ENCODE peak calls at places on chromosomes 12 and 14, in nine cellular contexts. One of them, this sample, is unnamed.

GRCh38 chr12:109592195-109592904 is 18.8 kb downstream of the MVK start:
- DNase-seq in heart left ventricle: peak; percentile 86
- DNase-seq in thoracic aorta: no peak
- DNase-seq in CD8-positive, alpha-beta T cell: no peak
- DNase-seq in tibial artery: no peak
- DNase-seq in SK-N-SH: no peak
- DNase-seq in transverse colon: no peak
- DNase-seq in H9: no peak
- DNase-seq in IMR-90: no peak
- DNase-seq in this sample: no peak

GRCh38 chr14:91154851-91155625 is 41.2 kb downstream of the DGLUCY start:
- DNase-seq in thoracic aorta: no peak
- DNase-seq in tibial artery: no peak
- DNase-seq in IMR-90: peak; percentile 72
- DNase-seq in CD8-positive, alpha-beta T cell: no peak
- DNase-seq in heart left ventricle: peak; percentile 68
- DNase-seq in transverse colon: peak; percentile 92
- DNase-seq in SK-N-SH: peak; percentile 40
- DNase-seq in H9: no peak
- DNase-seq in this sample: peak; percentile 47

GRCh38 chr14:32940066-32940651 is 1.5 kb downstream of the NPAS3 start:
- DNase-seq in CD8-positive, alpha-beta T cell: no peak
- DNase-seq in H9: no peak
- DNase-seq in heart left ventricle: no peak
- DNase-seq in thoracic aorta: no peak
- DNase-seq in transverse colon: no peak
- DNase-seq in SK-N-SH: no peak
- DNase-seq in IMR-90: no peak
- DNase-seq in tibial artery: no peak
- DNase-seq in this sample: no peak

GRCh38 chr12:108568653-108569154 is 6.3 kb downstream of the ISCU start:
- DNase-seq in tibial artery: no peak
- DNase-seq in transverse colon: peak; percentile 57
- DNase-seq in IMR-90: no peak
- DNase-seq in thoracic aorta: no peak
- DNase-seq in SK-N-SH: no peak
- DNase-seq in CD8-positive, alpha-beta T cell: peak; percentile 46
- DNase-seq in H9: no peak
- DNase-seq in heart left ventricle: no peak
- DNase-seq in this sample: no peak

GRCh38 chr12:47361389-47362031 is 281.8 kb upstream of the AMIGO2 start:
- DNase-seq in transverse colon: peak; percentile 40
- DNase-seq in IMR-90: no peak
- DNase-seq in CD8-positive, alpha-beta T cell: no peak
- DNase-seq in SK-N-SH: no peak
- DNase-seq in tibial artery: no peak
- DNase-seq in heart left ventricle: no peak
- DNase-seq in thoracic aorta: no peak
- DNase-seq in H9: peak; percentile 39
- DNase-seq in this sample: peak; percentile 75

GRCh38 chr12:114064497-114064896 is 98.4 kb upstream of the RBM19 start:
- DNase-seq in SK-N-SH: no peak
- DNase-seq in H9: no peak
- DNase-seq in thoracic aorta: no peak
- DNase-seq in heart left ventricle: no peak
- DNase-seq in CD8-positive, alpha-beta T cell: no peak
- DNase-seq in tibial artery: no peak
- DNase-seq in transverse colon: no peak
- DNase-seq in IMR-90: no peak
- DNase-seq in this sample: no peak

GRCh38 chr14:61559641-61560201 is 135.6 kb upstream of the HIF1A start:
- DNase-seq in tibial artery: no peak
- DNase-seq in thoracic aorta: no peak
- DNase-seq in IMR-90: no peak
- DNase-seq in CD8-positive, alpha-beta T cell: no peak
- DNase-seq in transverse colon: no peak
- DNase-seq in H9: peak; percentile 39
- DNase-seq in heart left ventricle: no peak
- DNase-seq in SK-N-SH: peak; percentile 40
- DNase-seq in this sample: no peak

GRCh38 chr14:76599556-76599955 is 161.7 kb upstream of the VASH1 start:
- DNase-seq in transverse colon: no peak
- DNase-seq in CD8-positive, alpha-beta T cell: no peak
- DNase-seq in IMR-90: no peak
- DNase-seq in thoracic aorta: no peak
- DNase-seq in heart left ventricle: no peak
- DNase-seq in H9: no peak
- DNase-seq in SK-N-SH: no peak
- DNase-seq in tibial artery: no peak
- DNase-seq in this sample: no peak

GRCh38 chr14:105485720-105486332 is 860 bp upstream of the CRIP1 start:
- DNase-seq in tibial artery: no peak
- DNase-seq in heart left ventricle: no peak
- DNase-seq in transverse colon: no peak
- DNase-seq in thoracic aorta: no peak
- DNase-seq in SK-N-SH: peak; percentile 92
- DNase-seq in CD8-positive, alpha-beta T cell: no peak
- DNase-seq in H9: peak; percentile 82
- DNase-seq in IMR-90: no peak
- DNase-seq in this sample: no peak
- TF ChIP-seq CTCF in tibial artery: peak; percentile 31
- TF ChIP-seq CTCF in heart left ventricle: peak; percentile 55
- TF ChIP-seq CTCF in transverse colon: no peak
- TF ChIP-seq CTCF in thoracic aorta: no peak
- TF ChIP-seq CTCF in SK-N-SH: peak; percentile 58
- TF ChIP-seq CTCF in CD8-positive, alpha-beta T cell: no peak
- TF ChIP-seq CTCF in H9: peak; percentile 79
- TF ChIP-seq CTCF in IMR-90: peak; percentile 28
- TF ChIP-seq CTCF in this sample: peak; percentile 46

GRCh38 chr14:104728631-104729030 is 4.6 kb downstream of the ADSS1 start:
- DNase-seq in transverse colon: no peak
- DNase-seq in thoracic aorta: no peak
- DNase-seq in heart left ventricle: no peak
- DNase-seq in CD8-positive, alpha-beta T cell: no peak
- DNase-seq in IMR-90: no peak
- DNase-seq in SK-N-SH: no peak
- DNase-seq in H9: no peak
- DNase-seq in tibial artery: no peak
- DNase-seq in this sample: no peak
- H3K4me1 ChIP-seq in transverse colon: peaks cover 29% of the 10 kb centered on the region
- H3K4me1 ChIP-seq in thoracic aorta: peaks cover 64% of the 10 kb centered on the region
- H3K4me1 ChIP-seq in heart left ventricle: peaks cover 23% of the 10 kb centered on the region
- H3K4me1 ChIP-seq in CD8-positive, alpha-beta T cell: peaks cover 6% of the 10 kb centered on the region
- H3K4me1 ChIP-seq in IMR-90: peaks cover 6% of the 10 kb centered on the region
- H3K4me1 ChIP-seq in SK-N-SH: no peaks in the 10 kb centered on the region
- H3K4me1 ChIP-seq in H9: no peaks in the 10 kb centered on the region
- H3K4me1 ChIP-seq in tibial artery: peaks cover 87% of the 10 kb centered on the region
- H3K4me1 ChIP-seq in this sample: no peaks in the 10 kb centered on the region

GRCh38 chr14:22569749-22570131 is 19.3 kb downstream of the DAD1 start:
- DNase-seq in thoracic aorta: no peak
- DNase-seq in SK-N-SH: no peak
- DNase-seq in IMR-90: no peak
- DNase-seq in transverse colon: no peak
- DNase-seq in H9: no peak
- DNase-seq in heart left ventricle: no peak
- DNase-seq in CD8-positive, alpha-beta T cell: no peak
- DNase-seq in tibial artery: no peak
- DNase-seq in this sample: no peak
- H3K27ac ChIP-seq in thoracic aorta: no peak overlapping the region
- H3K27ac ChIP-seq in SK-N-SH: no peak overlapping the region
- H3K27ac ChIP-seq in IMR-90: no peak overlapping the region
- H3K27ac ChIP-seq in transverse colon: peak overlapping the region; percentile 43
- H3K27ac ChIP-seq in H9: no peak overlapping the region
- H3K27ac ChIP-seq in heart left ventricle: no peak overlapping the region
- H3K27ac ChIP-seq in CD8-positive, alpha-beta T cell: peak overlapping the region; percentile 58
- H3K27ac ChIP-seq in tibial artery: no peak overlapping the region
- H3K27ac ChIP-seq in this sample: no peak overlapping the region

DNA sequence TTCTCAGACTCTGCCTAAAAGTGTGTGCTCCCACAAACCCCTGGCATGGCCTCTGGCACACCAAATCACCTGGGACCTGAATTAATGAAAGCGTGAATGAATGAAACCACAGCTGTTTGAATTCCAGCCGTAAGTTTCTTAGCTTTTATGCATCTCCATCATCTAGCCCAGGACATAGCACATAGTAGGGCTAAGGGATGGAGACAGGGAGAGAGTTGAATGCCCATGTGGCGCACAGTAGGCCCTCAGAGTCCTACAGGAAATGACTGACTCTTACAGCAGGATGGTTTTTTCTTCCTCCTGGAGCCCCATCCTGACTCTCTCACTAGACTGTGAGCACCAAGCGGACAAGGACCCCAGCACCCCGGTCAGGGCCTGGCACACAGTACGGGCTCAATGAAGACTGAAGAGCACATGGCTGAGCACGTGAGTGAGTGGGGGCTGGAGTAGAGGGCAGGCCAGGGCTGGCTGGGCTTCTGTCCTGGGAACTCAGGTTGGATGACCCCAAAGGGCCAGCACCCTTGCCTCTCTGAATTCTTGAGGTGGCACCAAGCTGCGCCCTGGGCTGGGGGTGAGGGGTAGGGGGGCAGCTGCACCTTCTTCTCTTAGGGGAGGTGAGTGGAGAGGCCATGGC is 351.3 kb downstream of the MED13L start:
- DNase-seq in CD8-positive, alpha-beta T cell: no peak
- DNase-seq in transverse colon: no peak
- DNase-seq in IMR-90: no peak
- DNase-seq in H9: no peak
- DNase-seq in tibial artery: no peak
- DNase-seq in thoracic aorta: no peak
- DNase-seq in heart left ventricle: no peak
- DNase-seq in SK-N-SH: no peak
- DNase-seq in this sample: no peak
- TF ChIP-seq CTCF in CD8-positive, alpha-beta T cell: no peak
- TF ChIP-seq CTCF in transverse colon: no peak
- TF ChIP-seq CTCF in IMR-90: no peak
- TF ChIP-seq CTCF in H9: no peak
- TF ChIP-seq CTCF in tibial artery: no peak
- TF ChIP-seq CTCF in thoracic aorta: no peak
- TF ChIP-seq CTCF in heart left ventricle: no peak
- TF ChIP-seq CTCF in SK-N-SH: no peak
- TF ChIP-seq CTCF in this sample: no peak

GRCh38 chr14:68576031-68576430 is 216.8 kb downstream of the ZFP36L1 start:
- DNase-seq in SK-N-SH: no peak
- DNase-seq in CD8-positive, alpha-beta T cell: no peak
- DNase-seq in heart left ventricle: no peak
- DNase-seq in transverse colon: no peak
- DNase-seq in IMR-90: no peak
- DNase-seq in H9: no peak
- DNase-seq in tibial artery: no peak
- DNase-seq in thoracic aorta: no peak
- DNase-seq in this sample: no peak

GRCh38 chr14:68573126-68573525 is 219.7 kb downstream of the ZFP36L1 start:
- DNase-seq in thoracic aorta: no peak
- DNase-seq in transverse colon: no peak
- DNase-seq in CD8-positive, alpha-beta T cell: no peak
- DNase-seq in H9: no peak
- DNase-seq in tibial artery: no peak
- DNase-seq in SK-N-SH: no peak
- DNase-seq in IMR-90: no peak
- DNase-seq in heart left ventricle: no peak
- DNase-seq in this sample: no peak

GRCh38 chr14:68574906-68575305 is 218.0 kb downstream of the ZFP36L1 start:
- DNase-seq in SK-N-SH: no peak
- DNase-seq in tibial artery: no peak
- DNase-seq in H9: no peak
- DNase-seq in IMR-90: peak; percentile 70
- DNase-seq in transverse colon: no peak
- DNase-seq in thoracic aorta: no peak
- DNase-seq in heart left ventricle: no peak
- DNase-seq in CD8-positive, alpha-beta T cell: no peak
- DNase-seq in this sample: no peak

GRCh38 chr14:68576496-68577244 is 216.2 kb downstream of the ZFP36L1 start:
- DNase-seq in thoracic aorta: no peak
- DNase-seq in CD8-positive, alpha-beta T cell: no peak
- DNase-seq in H9: no peak
- DNase-seq in heart left ventricle: no peak
- DNase-seq in tibial artery: no peak
- DNase-seq in IMR-90: peak; percentile 40
- DNase-seq in SK-N-SH: no peak
- DNase-seq in transverse colon: no peak
- DNase-seq in this sample: no peak

GRCh38 chr14:68574461-68574860 is 218.4 kb downstream of the ZFP36L1 start:
- DNase-seq in tibial artery: no peak
- DNase-seq in heart left ventricle: no peak
- DNase-seq in IMR-90: no peak
- DNase-seq in thoracic aorta: no peak
- DNase-seq in transverse colon: no peak
- DNase-seq in H9: no peak
- DNase-seq in SK-N-SH: no peak
- DNase-seq in CD8-positive, alpha-beta T cell: no peak
- DNase-seq in this sample: no peak
- H3K4me1 ChIP-seq in tibial artery: peaks cover 21% of the 10 kb centered on the region
- H3K4me1 ChIP-seq in heart left ventricle: peaks cover 8% of the 10 kb centered on the region
- H3K4me1 ChIP-seq in IMR-90: peaks cover 35% of the 10 kb centered on the region
- H3K4me1 ChIP-seq in thoracic aorta: peaks cover 11% of the 10 kb centered on the region
- H3K4me1 ChIP-seq in transverse colon: peaks cover 30% of the 10 kb centered on the region
- H3K4me1 ChIP-seq in H9: no peaks in the 10 kb centered on the region
- H3K4me1 ChIP-seq in SK-N-SH: peaks cover 38% of the 10 kb centered on the region
- H3K4me1 ChIP-seq in CD8-positive, alpha-beta T cell: no peaks in the 10 kb centered on the region
- H3K4me1 ChIP-seq in this sample: peaks cover 24% of the 10 kb centered on the region

DNA sequence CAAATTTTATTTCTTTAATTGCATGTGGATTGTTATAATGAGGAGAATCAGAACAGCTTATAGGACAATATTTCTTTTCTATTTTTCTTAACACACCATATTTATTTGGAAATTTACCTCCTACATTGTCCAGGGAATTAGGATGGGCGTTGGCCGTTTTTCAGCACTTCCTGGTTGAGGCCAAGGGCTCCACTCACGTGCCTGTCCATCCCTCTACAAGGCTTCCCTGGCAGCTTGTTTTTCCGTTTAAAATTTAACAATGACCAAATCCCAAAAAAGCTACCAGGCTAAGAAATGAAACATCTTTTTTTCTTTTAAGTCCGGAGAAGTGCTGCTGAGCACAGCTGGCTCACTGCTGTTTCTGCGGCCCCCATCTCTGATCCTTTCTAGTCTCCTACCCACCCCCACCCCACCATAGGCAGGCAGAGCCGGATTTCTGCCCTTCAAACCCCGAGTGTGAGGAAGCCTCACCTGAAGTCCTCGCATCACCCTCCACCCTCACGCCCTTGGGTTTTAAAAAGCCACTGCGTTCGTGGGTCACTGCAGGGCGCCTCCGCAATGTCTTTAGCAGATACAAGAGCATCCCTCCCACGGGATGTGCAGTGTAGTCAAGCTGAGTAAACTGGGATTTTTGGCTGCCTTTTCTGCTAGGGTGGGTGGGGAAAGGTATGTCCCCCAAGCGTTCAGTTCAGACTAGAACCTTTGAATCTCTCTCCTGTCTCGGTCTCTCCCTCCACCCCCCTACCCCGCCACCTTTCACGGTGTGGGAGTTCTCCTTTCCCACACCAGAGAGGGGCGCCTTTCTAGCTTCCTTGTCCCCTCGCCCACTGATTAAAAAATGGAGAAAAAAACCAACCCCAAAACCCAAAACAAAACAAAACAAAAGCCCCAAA is 767 bp upstream of the FAR2 start:
- DNase-seq in transverse colon: peak; percentile 71
- DNase-seq in CD8-positive, alpha-beta T cell: no peak
- DNase-seq in IMR-90: no peak
- DNase-seq in tibial artery: peak; percentile 63
- DNase-seq in thoracic aorta: no peak
- DNase-seq in H9: no peak
- DNase-seq in SK-N-SH: peak; percentile 80
- DNase-seq in heart left ventricle: peak; percentile 73
- DNase-seq in this sample: no peak
- H3K27ac ChIP-seq in transverse colon: peak overlapping the region; percentile 88
- H3K27ac ChIP-seq in CD8-positive, alpha-beta T cell: no peak overlapping the region
- H3K27ac ChIP-seq in IMR-90: peak overlapping the region; percentile 4
- H3K27ac ChIP-seq in tibial artery: peak overlapping the region; percentile 50
- H3K27ac ChIP-seq in thoracic aorta: no peak overlapping the region
- H3K27ac ChIP-seq in H9: no peak overlapping the region
- H3K27ac ChIP-seq in SK-N-SH: peak overlapping the region; percentile 40
- H3K27ac ChIP-seq in heart left ventricle: no peak overlapping the region
- H3K27ac ChIP-seq in this sample: peak overlapping the region; percentile 86

GRCh38 chr14:103385153-103385993 is at the start of gene MARK3:
- DNase-seq in H9: peak; percentile 98
- DNase-seq in tibial artery: peak; percentile 98
- DNase-seq in thoracic aorta: peak; percentile 94
- DNase-seq in transverse colon: peak; percentile 98
- DNase-seq in IMR-90: peak; percentile 95
- DNase-seq in SK-N-SH: peak; percentile 98
- DNase-seq in CD8-positive, alpha-beta T cell: peak; percentile 91
- DNase-seq in heart left ventricle: peak; percentile 99
- DNase-seq in this sample: peak; percentile 90
- TF ChIP-seq CTCF in H9: peak; percentile 26
- TF ChIP-seq CTCF in tibial artery: peak; percentile 16
- TF ChIP-seq CTCF in thoracic aorta: peak; percentile 34
- TF ChIP-seq CTCF in transverse colon: peak; percentile 17
- TF ChIP-seq CTCF in IMR-90: peak; percentile 24
- TF ChIP-seq CTCF in SK-N-SH: peak; percentile 41
- TF ChIP-seq CTCF in CD8-positive, alpha-beta T cell: peak; percentile 16
- TF ChIP-seq CTCF in heart left ventricle: peak; percentile 37
- TF ChIP-seq CTCF in this sample: peak; percentile 30